ENCODE peak calls at places on chromosomes 1 and 21, in four cellular contexts. One of them, this sample, is unnamed.

GRCh38 chr1:161838362-161838761 is 72.2 kb downstream of the ATF6 start:
- DNase-seq in aorta: no peak
- DNase-seq in CD8-positive, alpha-beta T cell: no peak
- DNase-seq in PC-9: no peak
- DNase-seq in this sample: no peak

GRCh38 chr1:13605159-13605558 is 21.5 kb downstream of the PDPN start:
- DNase-seq in aorta: peak; percentile 7
- DNase-seq in CD8-positive, alpha-beta T cell: no peak
- DNase-seq in PC-9: no peak
- DNase-seq in this sample: peak; percentile 90

GRCh38 chr1:241817331-241817792 is 30.6 kb upstream of the EXO1 start:
- DNase-seq in aorta: no peak
- DNase-seq in CD8-positive, alpha-beta T cell: no peak
- DNase-seq in PC-9: no peak
- DNase-seq in this sample: no peak

GRCh38 chr1:110523011-110523410 is 4.0 kb upstream of the KCNA10 start:
- DNase-seq in aorta: no peak
- DNase-seq in CD8-positive, alpha-beta T cell: no peak
- DNase-seq in PC-9: no peak
- DNase-seq in this sample: no peak

GRCh38 chr1:14254184-14254583 is 344.3 kb upstream of the KAZN start:
- DNase-seq in aorta: no peak
- DNase-seq in CD8-positive, alpha-beta T cell: no peak
- DNase-seq in PC-9: no peak
- DNase-seq in this sample: no peak

GRCh38 chr1:41025979-41026819 is 4.7 kb upstream of the SLFNL1 start:
- DNase-seq in aorta: no peak
- DNase-seq in CD8-positive, alpha-beta T cell: no peak
- DNase-seq in PC-9: no peak
- DNase-seq in this sample: no peak

GRCh38 chr21:19326581-19327319 is 923.2 kb upstream of the TMPRSS15 start:
- DNase-seq in aorta: no peak
- DNase-seq in CD8-positive, alpha-beta T cell: no peak
- DNase-seq in PC-9: no peak
- DNase-seq in this sample: no peak

GRCh38 chr1:155105604-155106011 is 22.1 kb upstream of the EFNA1 start:
- DNase-seq in aorta: no peak
- DNase-seq in CD8-positive, alpha-beta T cell: no peak
- DNase-seq in PC-9: no peak
- DNase-seq in this sample: no peak

GRCh38 chr1:53343831-53344668 is 16.2 kb upstream of the LRP8 start:
- DNase-seq in aorta: no peak
- DNase-seq in CD8-positive, alpha-beta T cell: peak; percentile 2
- DNase-seq in PC-9: no peak
- DNase-seq in this sample: peak; percentile 39

GRCh38 chr21:46051379-46051770 is 46.5 kb upstream of the COL6A2 start:
- DNase-seq in aorta: no peak
- DNase-seq in CD8-positive, alpha-beta T cell: no peak
- DNase-seq in PC-9: no peak
- DNase-seq in this sample: peak; percentile 28

GRCh38 chr1:109979489-109980091 is 5.0 kb upstream of the AHCYL1 start:
- DNase-seq in aorta: no peak
- DNase-seq in CD8-positive, alpha-beta T cell: no peak
- DNase-seq in PC-9: peak; percentile 66
- DNase-seq in this sample: peak; percentile 58

GRCh38 chr1:47576758-47577115 is 138.9 kb downstream of the FOXD2 start:
- DNase-seq in aorta: no peak
- DNase-seq in CD8-positive, alpha-beta T cell: no peak
- DNase-seq in PC-9: no peak
- DNase-seq in this sample: no peak

GRCh38 chr21:36699546-36700294 is 805 bp downstream of the SIM2 start:
- DNase-seq in aorta: peak; percentile 69
- DNase-seq in CD8-positive, alpha-beta T cell: no peak
- DNase-seq in PC-9: no peak
- DNase-seq in this sample: no peak

GRCh38 chr1:242651817-242652216 is 127.3 kb upstream of the PLD5 start:
- DNase-seq in aorta: no peak
- DNase-seq in CD8-positive, alpha-beta T cell: no peak
- DNase-seq in PC-9: peak; percentile 3
- DNase-seq in this sample: peak; percentile 3

GRCh38 chr21:17688912-17689874 is 76.5 kb upstream of the BTG3 start:
- DNase-seq in aorta: no peak
- DNase-seq in CD8-positive, alpha-beta T cell: peak; percentile 42
- DNase-seq in PC-9: peak; percentile 90
- DNase-seq in this sample: peak; percentile 67

GRCh38 chr21:15682977-15683376 is 46.8 kb upstream of the USP25 start:
- DNase-seq in aorta: no peak
- DNase-seq in CD8-positive, alpha-beta T cell: no peak
- DNase-seq in PC-9: no peak
- DNase-seq in this sample: no peak

GRCh38 chr1:227560814-227561213 is 2.5 kb upstream of the ZNF678 start:
- DNase-seq in aorta: peak; percentile 75
- DNase-seq in CD8-positive, alpha-beta T cell: no peak
- DNase-seq in PC-9: no peak
- DNase-seq in this sample: no peak

GRCh38 chr1:154171880-154172279 is 17.0 kb upstream of the NUP210L start:
- DNase-seq in aorta: no peak
- DNase-seq in CD8-positive, alpha-beta T cell: no peak
- DNase-seq in PC-9: no peak
- DNase-seq in this sample: no peak

GRCh38 chr21:27219068-27219467 is 252.2 kb upstream of the ADAMTS5 start:
- DNase-seq in aorta: no peak
- DNase-seq in CD8-positive, alpha-beta T cell: no peak
- DNase-seq in PC-9: no peak
- DNase-seq in this sample: no peak
- H3K9me3 ChIP-seq in aorta: no peaks in the 10 kb centered on the region
- H3K9me3 ChIP-seq in CD8-positive, alpha-beta T cell: no peaks in the 10 kb centered on the region
- H3K9me3 ChIP-seq in PC-9: no peaks in the 10 kb centered on the region
- H3K9me3 ChIP-seq in this sample: no peaks in the 10 kb centered on the region

GRCh38 chr1:37108596-37109188 is 74.4 kb upstream of the GRIK3 start:
- DNase-seq in aorta: no peak
- DNase-seq in CD8-positive, alpha-beta T cell: no peak
- DNase-seq in PC-9: no peak
- DNase-seq in this sample: no peak
- H3K27ac ChIP-seq in aorta: no peak overlapping the region
- H3K27ac ChIP-seq in CD8-positive, alpha-beta T cell: no peak overlapping the region
- H3K27ac ChIP-seq in PC-9: no peak overlapping the region
- H3K27ac ChIP-seq in this sample: no peak overlapping the region

DNA sequence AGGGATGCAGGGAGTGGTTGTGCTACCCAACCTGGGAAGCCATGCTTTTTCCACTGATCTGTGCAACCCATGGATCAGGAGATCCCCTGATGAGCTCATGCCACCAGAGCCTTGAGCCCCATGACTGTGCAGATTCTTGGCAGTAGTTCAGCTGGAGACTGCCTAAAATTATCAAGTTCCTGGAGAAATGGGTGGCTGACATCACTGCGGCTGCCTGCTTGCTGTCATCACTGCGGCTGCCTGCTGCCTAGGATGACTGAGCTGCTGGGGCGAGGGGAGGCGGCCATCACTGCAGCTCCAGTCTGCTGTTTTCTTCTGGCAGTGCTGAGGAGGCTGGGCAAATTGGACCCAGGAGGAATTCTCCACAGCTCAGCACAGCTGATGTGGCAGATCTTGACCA is 159.2 kb downstream of the AGBL4 start:
- DNase-seq in aorta: no peak
- DNase-seq in CD8-positive, alpha-beta T cell: no peak
- DNase-seq in PC-9: no peak
- DNase-seq in this sample: no peak
- H3K9me3 ChIP-seq in aorta: peaks cover 2% of the 10 kb centered on the region
- H3K9me3 ChIP-seq in CD8-positive, alpha-beta T cell: no peaks in the 10 kb centered on the region
- H3K9me3 ChIP-seq in PC-9: no peaks in the 10 kb centered on the region
- H3K9me3 ChIP-seq in this sample: no peaks in the 10 kb centered on the region

GRCh38 chr1:196400478-196401453 is 207.5 kb downstream of the KCNT2 start:
- DNase-seq in aorta: no peak
- DNase-seq in CD8-positive, alpha-beta T cell: no peak
- DNase-seq in PC-9: peak; percentile 48
- DNase-seq in this sample: no peak
- H3K27ac ChIP-seq in aorta: no peak overlapping the region
- H3K27ac ChIP-seq in CD8-positive, alpha-beta T cell: no peak overlapping the region
- H3K27ac ChIP-seq in PC-9: no peak overlapping the region
- H3K27ac ChIP-seq in this sample: no peak overlapping the region

This sample was measured in SJSA1.